ENCODE peak calls at places on chromosome 22, in ten cellular contexts. L is Peyer's patch; U is GM23338; Y is pancreas; T is endodermal cell; D is uterus; K is IMR-90; R is HCT116; H is CD8-positive, alpha-beta T cell; X is effector memory CD4-positive, alpha-beta T cell. O is an unnamed sample. For H3K27me3 and H3K36me3, the result is how much of the 10 kb centered on the place peaks cover.

GRCh38 chr22:34886391-34886790 is 179.6 kb upstream of the ISX start:
- DNase-seq in R (no peak), Y (no peak), L (no peak), U (no peak), X (no peak), K (no peak), D (no peak), T (no peak), H (no peak), O (no peak)

GRCh38 chr22:45284705-45285305 is at the start of gene UPK3A:
- DNase-seq in L (peak), K (no peak), T (peak), Y (peak), U (peak), H (peak), X (peak), R (peak), D (peak), O (peak)

GRCh38 chr22:40818192-40818746 is 877 bp downstream of the SLC25A17 start:
- DNase-seq in K (no peak), X (no peak), Y (no peak), H (no peak), U (no peak), L (no peak), T (no peak), R (no peak), D (no peak), O (no peak)

GRCh38 chr22:48299801-48300200 is 1527.9 kb downstream of the BRD1 start:
- DNase-seq in T (peak), L (no peak), Y (no peak), H (no peak), K (no peak), D (no peak), R (no peak), X (no peak), U (no peak), O (peak)

GRCh38 chr22:25651332-25651731 is 86.9 kb downstream of the GRK3 start:
- DNase-seq in L (no peak), U (no peak), Y (no peak), K (no peak), D (no peak), T (no peak), H (no peak), X (no peak), R (no peak), O (no peak)

GRCh38 chr22:45254789-45255261 is 14.1 kb upstream of the KIAA0930 start:
- DNase-seq in X (no peak), L (no peak), K (no peak), T (no peak), D (no peak), Y (no peak), H (no peak), U (no peak), R (no peak), O (no peak)

GRCh38 chr22:47300698-47301405 is 538.4 kb downstream of the TBC1D22A start:
- DNase-seq in U (no peak), H (no peak), K (no peak), D (no peak), T (no peak), Y (no peak), R (no peak), X (no peak), L (no peak), O (no peak)

GRCh38 chr22:42978453-42979103 is 36.4 kb downstream of the PACSIN2 start:
- DNase-seq in Y (no peak), U (no peak), X (no peak), H (no peak), K (peak), R (no peak), T (no peak), D (no peak), L (no peak), O (no peak)

GRCh38 chr22:32571764-32572163 is 97.2 kb downstream of the FBXO7 start:
- DNase-seq in X (no peak), H (no peak), D (no peak), K (no peak), U (no peak), L (no peak), T (no peak), Y (no peak), R (no peak), O (no peak)

GRCh38 chr22:17706451-17706900 is 67.8 kb downstream of the BID start:
- DNase-seq in H (no peak), D (no peak), L (no peak), K (peak), U (peak), X (no peak), Y (no peak), T (peak), R (peak), O (peak)

GRCh38 chr22:43711681-43712080 is 100.4 kb downstream of the EFCAB6 start:
- DNase-seq in Y (no peak), K (no peak), R (no peak), H (no peak), U (no peak), L (no peak), T (no peak), D (no peak), X (no peak), O (no peak)

GRCh38 chr22:37681556-37682049 is 4.5 kb upstream of the NOL12 start:
- DNase-seq in L (peak), K (peak), X (peak), R (peak), D (peak), T (peak), Y (peak), U (peak), H (peak), O (peak)

GRCh38 chr22:24155597-24156145 is 25.6 kb upstream of the SUSD2 start:
- DNase-seq in X (no peak), D (peak), T (peak), H (peak), K (peak), L (peak), U (peak), Y (peak), R (no peak), O (peak)

GRCh38 chr22:49922484-49922883 is 4.0 kb downstream of the CRELD2 start:
- DNase-seq in L (no peak), D (no peak), U (no peak), T (no peak), H (no peak), R (no peak), X (no peak), Y (no peak), K (no peak), O (no peak)

GRCh38 chr22:49613871-49614270 is 213.8 kb downstream of the BRD1 start:
- DNase-seq in U (no peak), X (no peak), T (no peak), Y (no peak), K (no peak), H (no peak), L (peak), D (no peak), R (no peak), O (peak)

GRCh38 chr22:37566903-37567798 is 6.9 kb downstream of the CDC42EP1 start:
- DNase-seq in R (peak), K (peak), H (peak), L (peak), Y (peak), U (peak), X (peak), D (peak), T (peak), O (peak)

GRCh38 chr22:40898850-40899357 is 37.0 kb upstream of the DNAJB7 start:
- DNase-seq in U (peak), K (peak), X (no peak), T (no peak), H (no peak), R (peak), D (no peak), Y (no peak), L (no peak), O (peak)

GRCh38 chr22:49261616-49262015 is 566.1 kb downstream of the BRD1 start:
- DNase-seq in D (no peak), Y (no peak), T (peak), R (no peak), X (no peak), H (no peak), U (no peak), L (peak), K (no peak), O (no peak)

GRCh38 chr22:24952837-24953293 is 349 bp downstream of the KIAA1671 start:
- DNase-seq in H (no peak), Y (no peak), T (peak), L (no peak), X (no peak), D (no peak), R (peak), U (peak), K (peak), O (peak)

GRCh38 chr22:45248832-45249561 is 8.3 kb upstream of the KIAA0930 start:
- DNase-seq in Y (no peak), D (no peak), L (no peak), R (no peak), H (no peak), K (no peak), T (no peak), X (no peak), U (no peak), O (no peak)

GRCh38 chr22:17742528-17742902 is 31.8 kb downstream of the BID start:
- DNase-seq in Y (peak), R (peak), U (peak), H (peak), T (peak), X (peak), K (peak), L (peak), D (peak), O (peak)

GRCh38 chr22:47375621-47376321 is 613.3 kb downstream of the TBC1D22A start:
- DNase-seq in Y (no peak), L (peak), K (no peak), R (no peak), H (no peak), X (no peak), T (no peak), D (no peak), U (no peak), O (no peak)

GRCh38 chr22:45878901-45879551 is 97.9 kb downstream of the WNT7B start:
- DNase-seq in R (no peak), T (peak), H (no peak), U (no peak), K (no peak), L (no peak), X (no peak), Y (no peak), D (peak), O (peak)

GRCh38 chr22:25845985-25846745 is 104.2 kb downstream of the MYO18B start:
- DNase-seq in X (no peak), H (no peak), D (no peak), Y (no peak), T (no peak), K (no peak), L (no peak), U (no peak), R (no peak), O (no peak)

GRCh38 chr22:17772963-17773605 is 1.2 kb downstream of the BID start:
- DNase-seq in K (peak), U (peak), H (no peak), X (no peak), T (peak), D (no peak), R (no peak), Y (no peak), L (peak), O (peak)

DNA sequence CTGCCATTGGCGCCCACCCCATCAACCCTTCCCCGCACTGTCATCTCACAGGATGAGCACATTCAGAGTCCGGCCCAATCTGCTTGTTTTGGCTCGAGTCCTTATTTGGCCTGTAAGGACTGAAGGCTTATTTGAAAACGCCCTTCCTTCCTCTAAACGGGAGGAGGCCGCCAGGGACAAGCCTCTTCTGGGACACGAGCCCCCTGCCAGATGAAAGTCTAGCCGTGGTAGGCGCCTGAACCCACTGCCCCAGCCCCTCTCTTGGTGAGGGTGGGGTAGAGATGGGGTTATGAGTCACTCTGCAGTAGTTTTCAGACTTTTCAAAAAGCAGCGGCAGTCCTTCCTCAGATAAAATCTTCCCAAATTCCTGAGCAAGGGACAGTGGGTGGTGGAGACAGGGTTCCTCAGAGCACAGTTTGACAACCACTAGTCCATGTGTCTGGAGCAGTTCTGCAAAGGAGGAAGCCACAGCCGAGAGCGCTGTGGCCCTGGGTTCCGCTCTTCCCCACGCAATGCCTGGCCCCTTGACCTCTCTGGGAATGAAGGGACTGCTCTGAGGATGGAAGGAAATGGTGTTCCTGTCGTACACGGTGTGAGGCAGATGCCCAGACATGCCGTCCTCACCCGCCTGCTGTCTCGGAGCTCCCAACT is 57.0 kb downstream of the MYH9 start:
- DNase-seq in D (peak), R (no peak), L (no peak), X (peak), H (no peak), T (peak), U (no peak), Y (no peak), K (peak), O (no peak)
- H3K4me3 ChIP-seq in D (no peak), R (peak), L (no peak), X (peak), H (peak), T (no peak), U (no peak), Y (no peak), K (no peak), O (no peak)

DNA sequence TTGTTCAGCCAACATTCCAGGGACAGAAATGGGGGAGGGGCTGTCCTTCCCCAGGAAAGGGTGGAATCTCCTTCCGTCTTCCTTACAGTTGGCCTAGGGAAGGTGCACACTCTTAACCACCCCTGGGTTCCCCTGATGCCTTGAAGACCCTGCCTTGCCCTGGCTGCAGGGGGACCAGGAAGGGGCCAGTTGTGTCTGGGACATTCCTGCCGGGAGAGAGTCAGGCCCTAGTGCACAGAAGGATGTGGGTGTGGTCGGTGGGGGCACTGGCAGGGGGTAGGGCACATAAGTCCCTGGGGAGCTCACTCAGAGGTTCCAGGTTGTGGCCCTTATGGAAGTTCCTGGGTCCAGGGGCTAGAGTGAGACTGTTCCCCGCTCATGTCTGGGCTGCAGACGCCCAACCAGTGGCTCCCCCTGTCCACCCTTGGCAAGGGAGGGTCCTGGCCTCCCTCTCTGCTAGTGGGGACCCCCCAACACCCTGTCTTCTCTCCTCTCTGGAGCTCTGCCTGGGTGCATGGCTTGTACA is 2.1 kb upstream of the APOBEC3A start:
- DNase-seq in X (no peak), H (no peak), U (no peak), K (no peak), R (no peak), D (no peak), Y (no peak), T (no peak), L (peak), O (no peak)
- H3K27me3 ChIP-seq in X (under half), H (under half), U (under half), K (half or more), R (under half), D (under half), Y (under half), T (under half), L (under half), O (under half)

GRCh38 chr22:31085928-31086327 is 4.8 kb downstream of the SMTN start:
- DNase-seq in L (no peak), T (no peak), U (no peak), R (no peak), X (no peak), D (no peak), Y (peak), K (no peak), H (no peak), O (no peak)
- H3K36me3 ChIP-seq in L (under half), T (under half), U (under half), R (under half), X (under half), D (under half), Y (under half), K (under half), H (under half), O (under half)

GRCh38 chr22:27594474-27595134 is 207.0 kb downstream of the MN1 start:
- DNase-seq in L (no peak), X (no peak), Y (no peak), H (no peak), T (no peak), R (no peak), K (no peak), D (no peak), U (no peak), O (no peak)

GRCh38 chr22:27593378-27593777 is 208.2 kb downstream of the MN1 start:
- DNase-seq in X (no peak), L (no peak), U (no peak), H (no peak), T (no peak), R (no peak), D (no peak), Y (no peak), K (no peak), O (no peak)

GRCh38 chr22:27596133-27596905 is 205.2 kb downstream of the MN1 start:
- DNase-seq in R (no peak), T (no peak), H (no peak), Y (no peak), D (no peak), K (no peak), L (no peak), U (no peak), X (no peak), O (no peak)

GRCh38 chr22:27591060-27591459 is 210.5 kb downstream of the MN1 start:
- DNase-seq in Y (peak), D (peak), H (no peak), U (no peak), T (no peak), L (no peak), X (no peak), K (no peak), R (no peak), O (no peak)

GRCh38 chr22:27594020-27594419 is 207.5 kb downstream of the MN1 start:
- DNase-seq in K (no peak), D (no peak), L (no peak), R (no peak), Y (no peak), X (no peak), T (no peak), H (no peak), U (no peak), O (no peak)
- H3K4me3 ChIP-seq in K (no peak), D (no peak), L (no peak), R (no peak), Y (no peak), X (no peak), T (no peak), H (no peak), U (no peak), O (no peak)

GRCh38 chr22:41912338-41913039 is 2.4 kb downstream of the SHISA8 start:
- DNase-seq in K (no peak), H (no peak), T (no peak), L (no peak), U (no peak), R (no peak), X (no peak), D (no peak), Y (no peak), O (peak)
- H3K27me3 ChIP-seq in K (half or more), H (under half), T (half or more), L (half or more), U (half or more), R (under half), X (half or more), D (half or more), Y (under half), O (half or more)

GRCh38 chr22:27903805-27904473 is 15.1 kb downstream of the PITPNB start:
- DNase-seq in X (no peak), U (no peak), L (no peak), H (no peak), R (no peak), T (no peak), K (no peak), Y (no peak), D (no peak), O (no peak)

GRCh38 chr22:27905638-27906037 is 13.4 kb downstream of the PITPNB start:
- DNase-seq in R (no peak), Y (no peak), K (no peak), X (no peak), L (no peak), D (no peak), U (no peak), H (no peak), T (no peak), O (no peak)

GRCh38 chr22:27911329-27911728 is 7.7 kb downstream of the PITPNB start:
- DNase-seq in D (no peak), L (no peak), U (no peak), X (no peak), R (no peak), Y (no peak), K (no peak), T (no peak), H (no peak), O (no peak)

DNA sequence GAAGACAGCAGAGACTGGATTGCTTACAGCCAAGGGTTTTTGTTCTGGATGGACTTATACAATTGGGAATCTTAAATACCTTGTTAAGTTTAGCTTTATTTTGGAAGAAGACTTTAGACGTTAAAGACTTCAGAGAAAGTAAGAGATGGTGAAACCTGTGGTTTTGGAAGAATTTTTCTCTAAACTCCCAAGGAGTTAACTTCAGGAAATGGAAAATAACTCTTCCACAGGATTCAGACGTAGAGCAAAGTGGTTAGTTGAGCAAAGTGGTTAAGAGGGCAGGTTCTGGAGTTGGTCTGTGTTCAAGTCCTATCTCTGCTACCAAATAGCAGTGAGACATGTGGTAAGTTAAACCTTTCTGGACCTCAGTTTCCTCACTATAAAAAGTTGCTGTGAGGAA is 12.8 kb downstream of the PITPNB start:
- DNase-seq in X (no peak), D (no peak), K (peak), Y (no peak), U (no peak), L (no peak), H (no peak), T (no peak), R (no peak), O (no peak)
- H3K36me3 ChIP-seq in X (under half), D (under half), K (under half), Y (under half), U (under half), L (under half), H (under half), T (half or more), R (under half), O (under half)

GRCh38 chr22:20211409-20211996 is 56.6 kb downstream of the RTN4R start:
- DNase-seq in L (no peak), T (peak), X (no peak), Y (no peak), U (no peak), H (no peak), K (no peak), R (no peak), D (no peak), O (no peak)
- H3K4me3 ChIP-seq in L (no peak), T (no peak), X (no peak), Y (peak), U (no peak), H (no peak), K (no peak), R (peak), D (no peak), O (no peak)

GRCh38 chr22:29080061-29080975 is 7.5 kb downstream of the KREMEN1 start:
- DNase-seq in D (no peak), H (no peak), R (no peak), L (no peak), U (no peak), T (no peak), K (no peak), X (no peak), Y (no peak), O (no peak)

GRCh38 chr22:29081499-29082236 is 8.8 kb downstream of the KREMEN1 start:
- DNase-seq in L (no peak), K (no peak), X (no peak), Y (no peak), R (no peak), H (no peak), T (no peak), U (no peak), D (no peak), O (no peak)

GRCh38 chr22:29079218-29079901 is 6.5 kb downstream of the KREMEN1 start:
- DNase-seq in L (no peak), K (no peak), H (no peak), Y (no peak), R (no peak), T (no peak), X (no peak), D (no peak), U (no peak), O (no peak)

GRCh38 chr22:29078036-29078868 is 5.4 kb downstream of the KREMEN1 start:
- DNase-seq in K (no peak), U (no peak), L (no peak), Y (no peak), R (no peak), T (no peak), H (no peak), D (no peak), X (no peak), O (no peak)

GRCh38 chr22:29078869-29079207 is 6.0 kb downstream of the KREMEN1 start:
- DNase-seq in R (no peak), D (no peak), H (no peak), X (no peak), K (no peak), Y (no peak), U (no peak), T (no peak), L (no peak), O (no peak)
- H3K27me3 ChIP-seq in R (under half), D (under half), H (under half), X (under half), K (under half), Y (under half), U (under half), T (under half), L (under half), O (under half)